ENCODE peak calls at places on chromosome 7, in five cellular contexts. One of them, this sample, is unnamed.

GRCh38 chr7:85175217-85175616 is 11.6 kb downstream of the SEMA3D start:
- DNase-seq in uterus: no peak
- DNase-seq in tibial nerve: no peak
- DNase-seq in body of pancreas: no peak
- DNase-seq in A549: no peak
- DNase-seq in this sample: no peak

GRCh38 chr7:155362380-155363145 is 64.9 kb downstream of the INSIG1 start:
- DNase-seq in A549: no peak
- DNase-seq in uterus: no peak
- DNase-seq in body of pancreas: no peak
- DNase-seq in tibial nerve: no peak
- DNase-seq in this sample: no peak

GRCh38 chr7:30032310-30033125 is 4.3 kb downstream of the PLEKHA8 start:
- DNase-seq in A549: no peak
- DNase-seq in tibial nerve: no peak
- DNase-seq in uterus: no peak
- DNase-seq in body of pancreas: no peak
- DNase-seq in this sample: no peak

GRCh38 chr7:142807855-142808460 is 37.2 kb downstream of the PRSS2 start:
- DNase-seq in body of pancreas: no peak
- DNase-seq in A549: no peak
- DNase-seq in tibial nerve: no peak
- DNase-seq in uterus: no peak
- DNase-seq in this sample: no peak

GRCh38 chr7:53398566-53398965 is 363.1 kb downstream of the POM121L12 start:
- DNase-seq in body of pancreas: no peak
- DNase-seq in tibial nerve: no peak
- DNase-seq in A549: no peak
- DNase-seq in uterus: no peak
- DNase-seq in this sample: no peak

GRCh38 chr7:138891446-138891810 is 89.8 kb downstream of the KIAA1549 start:
- DNase-seq in uterus: peak
- DNase-seq in tibial nerve: no peak
- DNase-seq in A549: no peak
- DNase-seq in body of pancreas: no peak
- DNase-seq in this sample: no peak

GRCh38 chr7:133545613-133546012 is 292.7 kb downstream of the EXOC4 start:
- DNase-seq in tibial nerve: no peak
- DNase-seq in uterus: no peak
- DNase-seq in body of pancreas: no peak
- DNase-seq in A549: no peak
- DNase-seq in this sample: no peak

GRCh38 chr7:132290021-132290420 is 286.2 kb downstream of the PLXNA4 start:
- DNase-seq in body of pancreas: no peak
- DNase-seq in A549: no peak
- DNase-seq in uterus: no peak
- DNase-seq in tibial nerve: no peak
- DNase-seq in this sample: no peak

GRCh38 chr7:115122388-115122787 is 200.5 kb downstream of the MDFIC start:
- DNase-seq in uterus: no peak
- DNase-seq in tibial nerve: no peak
- DNase-seq in body of pancreas: no peak
- DNase-seq in A549: no peak
- DNase-seq in this sample: no peak

GRCh38 chr7:106068986-106069385 is 43.1 kb downstream of the SYPL1 start:
- DNase-seq in uterus: peak
- DNase-seq in body of pancreas: no peak
- DNase-seq in A549: no peak
- DNase-seq in tibial nerve: no peak
- DNase-seq in this sample: no peak

GRCh38 chr7:37187179-37187578 is 261.5 kb downstream of the ELMO1 start:
- DNase-seq in tibial nerve: no peak
- DNase-seq in uterus: no peak
- DNase-seq in A549: no peak
- DNase-seq in body of pancreas: no peak
- DNase-seq in this sample: no peak

GRCh38 chr7:140557809-140558518 is 78.7 kb upstream of the MKRN1 start:
- DNase-seq in uterus: no peak
- DNase-seq in A549: no peak
- DNase-seq in body of pancreas: no peak
- DNase-seq in tibial nerve: no peak
- DNase-seq in this sample: no peak

GRCh38 chr7:20217193-20217948 is at the start of gene MACC1:
- DNase-seq in A549: no peak
- DNase-seq in tibial nerve: no peak
- DNase-seq in body of pancreas: peak
- DNase-seq in uterus: no peak
- DNase-seq in this sample: peak

GRCh38 chr7:3979956-3980643 is 679.0 kb downstream of the SDK1 start:
- DNase-seq in uterus: no peak
- DNase-seq in A549: no peak
- DNase-seq in body of pancreas: no peak
- DNase-seq in tibial nerve: no peak
- DNase-seq in this sample: no peak

GRCh38 chr7:132666076-132666775 is 90.0 kb upstream of the PLXNA4 start:
- DNase-seq in uterus: no peak
- DNase-seq in body of pancreas: no peak
- DNase-seq in A549: peak
- DNase-seq in tibial nerve: no peak
- DNase-seq in this sample: no peak

GRCh38 chr7:24959735-24960485 is 20.1 kb downstream of the OSBPL3 start:
- DNase-seq in body of pancreas: no peak
- DNase-seq in tibial nerve: no peak
- DNase-seq in uterus: no peak
- DNase-seq in A549: no peak
- DNase-seq in this sample: no peak

GRCh38 chr7:44581907-44582603 is at the start of gene TMED4:
- DNase-seq in A549: peak
- DNase-seq in body of pancreas: peak
- DNase-seq in tibial nerve: peak
- DNase-seq in uterus: peak
- DNase-seq in this sample: peak
- TF ChIP-seq POLR2A in A549: peak
- TF ChIP-seq POLR2A in body of pancreas: peak
- TF ChIP-seq POLR2A in tibial nerve: peak
- TF ChIP-seq POLR2A in uterus: peak
- TF ChIP-seq POLR2A in this sample: peak

DNA sequence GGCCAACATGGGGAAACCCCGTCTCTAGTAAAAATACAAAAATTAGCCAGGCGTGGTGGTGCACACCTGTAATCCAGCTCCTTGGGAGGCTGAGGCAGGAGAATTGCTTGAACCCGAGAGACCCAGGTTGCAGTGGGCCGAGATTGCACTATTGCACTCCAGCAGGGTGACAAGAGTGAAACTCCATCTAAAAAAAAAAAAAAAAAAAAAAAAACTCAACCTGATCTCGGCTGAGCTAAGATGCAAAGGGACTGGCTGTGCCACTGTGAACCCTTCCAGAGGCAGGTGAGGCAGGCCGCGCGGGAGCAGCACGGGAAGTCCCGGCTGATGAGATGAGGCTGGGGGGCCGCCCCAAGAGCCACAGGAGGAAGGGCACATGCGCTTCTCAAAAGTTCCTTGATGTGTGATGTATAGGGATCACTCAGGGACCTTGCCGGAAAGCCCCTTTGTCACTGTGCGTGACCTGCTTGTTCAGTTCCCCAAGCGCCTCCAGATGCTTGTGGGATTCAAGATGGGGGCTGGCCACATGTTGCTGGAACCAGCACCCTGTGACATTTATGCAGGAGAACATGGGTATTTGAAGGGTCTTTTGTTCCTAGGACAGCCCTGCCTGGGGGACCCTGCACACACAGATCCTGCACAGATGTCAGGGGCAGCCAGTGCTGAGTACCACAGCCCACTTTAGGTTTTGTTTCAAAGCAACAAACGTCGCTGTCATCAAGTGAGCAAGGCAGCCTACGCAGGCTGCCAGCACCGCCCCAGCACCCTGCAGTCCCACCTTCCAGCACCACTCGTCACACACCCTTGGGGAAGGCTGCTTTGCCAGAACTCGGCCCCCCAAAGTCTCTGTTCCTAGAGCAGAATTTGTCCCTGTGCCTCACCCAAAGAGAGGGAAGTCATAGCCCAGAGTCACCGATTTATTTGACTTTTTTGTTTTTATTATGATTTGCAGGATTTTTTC is 74.8 kb upstream of the SH2B2 start:
- DNase-seq in tibial nerve: no peak
- DNase-seq in uterus: no peak
- DNase-seq in body of pancreas: no peak
- DNase-seq in A549: no peak
- DNase-seq in this sample: no peak
- TF ChIP-seq POLR2A in tibial nerve: no peak
- TF ChIP-seq POLR2A in uterus: no peak
- TF ChIP-seq POLR2A in body of pancreas: no peak
- TF ChIP-seq POLR2A in A549: no peak
- TF ChIP-seq POLR2A in this sample: no peak

GRCh38 chr7:76316984-76317781 is 14.7 kb downstream of the HSPB1 start:
- DNase-seq in body of pancreas: peak
- DNase-seq in tibial nerve: no peak
- DNase-seq in uterus: peak
- DNase-seq in A549: no peak
- DNase-seq in this sample: no peak

GRCh38 chr7:76315372-76315771 is 12.9 kb downstream of the HSPB1 start:
- DNase-seq in body of pancreas: no peak
- DNase-seq in tibial nerve: no peak
- DNase-seq in A549: no peak
- DNase-seq in uterus: no peak
- DNase-seq in this sample: peak

GRCh38 chr7:76317782-76318487 is 15.5 kb downstream of the HSPB1 start:
- DNase-seq in tibial nerve: peak
- DNase-seq in uterus: peak
- DNase-seq in A549: peak
- DNase-seq in body of pancreas: peak
- DNase-seq in this sample: peak

GRCh38 chr7:76314042-76314721 is 11.7 kb downstream of the HSPB1 start:
- DNase-seq in uterus: peak
- DNase-seq in body of pancreas: peak
- DNase-seq in A549: peak
- DNase-seq in tibial nerve: peak
- DNase-seq in this sample: peak

GRCh38 chr7:76318488-76319353 is 16.2 kb downstream of the HSPB1 start:
- DNase-seq in tibial nerve: peak
- DNase-seq in uterus: peak
- DNase-seq in A549: peak
- DNase-seq in body of pancreas: peak
- DNase-seq in this sample: peak
- TF ChIP-seq POLR2A in tibial nerve: no peak
- TF ChIP-seq POLR2A in uterus: no peak
- TF ChIP-seq POLR2A in A549: no peak
- TF ChIP-seq POLR2A in body of pancreas: no peak
- TF ChIP-seq POLR2A in this sample: no peak

DNA sequence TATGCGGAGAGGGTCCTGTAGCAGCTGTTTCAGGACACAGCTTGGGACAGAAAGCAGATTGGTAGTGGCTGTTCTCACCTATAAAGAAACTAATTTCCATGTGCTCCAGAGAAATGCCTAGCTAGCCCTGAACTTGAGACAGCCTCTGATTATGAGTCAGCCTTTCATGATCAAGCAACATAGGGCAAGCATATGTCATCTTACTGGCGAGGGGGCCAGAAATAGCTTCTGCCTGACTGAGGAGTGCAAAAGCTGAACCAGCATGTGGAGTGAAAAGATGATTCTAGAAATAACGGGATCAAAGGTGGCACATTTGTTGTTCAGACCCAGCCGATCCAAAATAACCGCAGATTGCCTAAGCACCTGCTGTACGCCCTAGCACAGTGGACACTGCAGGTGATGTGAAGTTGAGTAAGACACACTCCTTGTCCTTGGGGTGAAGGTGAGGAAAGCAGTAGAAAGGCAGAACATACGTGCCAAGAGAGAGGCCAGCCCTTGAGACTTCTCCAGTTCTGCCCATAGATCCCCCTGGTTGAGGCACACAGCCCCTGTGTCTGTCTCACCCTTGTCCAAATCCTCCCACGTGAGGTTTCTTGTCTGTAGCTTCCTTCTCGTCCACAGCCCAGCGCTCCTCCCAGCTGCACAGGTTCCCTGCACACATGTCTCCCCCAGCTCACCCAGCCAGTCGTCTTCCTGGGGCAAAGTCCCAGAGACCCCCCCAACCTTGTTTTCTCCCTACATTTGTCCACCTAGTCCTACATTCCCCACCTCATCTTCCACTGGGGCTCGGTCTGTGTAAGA is 2.7 kb upstream of the BCL7B start:
- DNase-seq in A549: peak
- DNase-seq in uterus: no peak
- DNase-seq in tibial nerve: no peak
- DNase-seq in body of pancreas: no peak
- DNase-seq in this sample: peak
- TF ChIP-seq POLR2A in A549: no peak
- TF ChIP-seq POLR2A in uterus: no peak
- TF ChIP-seq POLR2A in tibial nerve: no peak
- TF ChIP-seq POLR2A in body of pancreas: no peak
- TF ChIP-seq POLR2A in this sample: no peak

GRCh38 chr7:39624935-39625694 is 1.7 kb downstream of the RALA start:
- DNase-seq in A549: no peak
- DNase-seq in body of pancreas: no peak
- DNase-seq in uterus: no peak
- DNase-seq in tibial nerve: no peak
- DNase-seq in this sample: peak

GRCh38 chr7:39624202-39624807 is 933 bp downstream of the RALA start:
- DNase-seq in A549: peak
- DNase-seq in body of pancreas: no peak
- DNase-seq in tibial nerve: peak
- DNase-seq in uterus: no peak
- DNase-seq in this sample: peak

GRCh38 chr7:39622609-39623311 is 612 bp upstream of the RALA start:
- DNase-seq in body of pancreas: no peak
- DNase-seq in A549: no peak
- DNase-seq in uterus: no peak
- DNase-seq in tibial nerve: peak
- DNase-seq in this sample: no peak

GRCh38 chr7:39621784-39622411 is 1.5 kb upstream of the RALA start:
- DNase-seq in uterus: no peak
- DNase-seq in tibial nerve: no peak
- DNase-seq in body of pancreas: peak
- DNase-seq in A549: no peak
- DNase-seq in this sample: peak

GRCh38 chr7:39623312-39624201 is at the start of gene RALA:
- DNase-seq in tibial nerve: peak
- DNase-seq in body of pancreas: peak
- DNase-seq in A549: peak
- DNase-seq in uterus: peak
- DNase-seq in this sample: peak
- TF ChIP-seq POLR2A in tibial nerve: peak
- TF ChIP-seq POLR2A in body of pancreas: peak
- TF ChIP-seq POLR2A in A549: peak
- TF ChIP-seq POLR2A in uterus: peak
- TF ChIP-seq POLR2A in this sample: peak